ENCODE peak calls at places on chromosome 11, in four cellular contexts. O is fibroblast of gingiva, B is T-helper 9 cell, J is WTC11. X is an unnamed sample.

GRCh38 chr11:72471005-72471898 is 36.9 kb upstream of the CLPB start:
- DNase-seq in O (peak), B (peak), J (peak), X (peak)

GRCh38 chr11:2991477-2992233 is 474 bp downstream of the NAP1L4 start:
- DNase-seq in O (peak), B (no peak), J (peak), X (no peak)

GRCh38 chr11:78429667-78430066 is 12.0 kb upstream of the GAB2 start:
- DNase-seq in O (no peak), B (no peak), J (no peak), X (no peak)

GRCh38 chr11:114439229-114440120 is at the start of gene REXO2:
- DNase-seq in O (peak), B (peak), J (peak), X (peak)

GRCh38 chr11:43359432-43359818 is 705 bp downstream of the TTC17 start:
- DNase-seq in O (peak), B (no peak), J (peak), X (peak)

GRCh38 chr11:120122921-120123683 is 14.8 kb downstream of the TRIM29 start:
- DNase-seq in O (no peak), B (no peak), J (no peak), X (no peak)

GRCh38 chr11:9527481-9528140 is 45.9 kb upstream of the WEE1 start:
- DNase-seq in O (peak), B (no peak), J (no peak), X (peak)

GRCh38 chr11:2812371-2812991 is 73.1 kb downstream of the CDKN1C start:
- DNase-seq in O (no peak), B (no peak), J (no peak), X (no peak)

GRCh38 chr11:119626910-119627305 is 102.1 kb downstream of the NECTIN1 start:
- DNase-seq in O (no peak), B (no peak), J (no peak), X (no peak)

GRCh38 chr11:104254347-104254746 is 90.4 kb upstream of the PDGFD start:
- DNase-seq in O (no peak), B (no peak), J (peak), X (peak)

GRCh38 chr11:86089659-86090058 is 20.8 kb upstream of the PICALM start:
- DNase-seq in O (peak), B (no peak), J (no peak), X (no peak)

GRCh38 chr11:128291835-128292234 is 295.5 kb downstream of the ETS1 start:
- DNase-seq in O (no peak), B (peak), J (no peak), X (no peak)

GRCh38 chr11:2792376-2793250 is 92.8 kb upstream of the KCNQ1OT1 start:
- DNase-seq in O (no peak), B (no peak), J (peak), X (no peak)

GRCh38 chr11:34209809-34210208 is 104.4 kb downstream of the NAT10 start:
- DNase-seq in O (no peak), B (no peak), J (peak), X (no peak)

X was measured in lung microvascular endothelial cell.